ENCODE peak calls at places on chromosomes 6 and 20, in six cellular contexts. Y is A549, C is K562, O is HepG2, R is upper lobe of left lung, W is GM12878. J is an unnamed sample.

GRCh38 chr6:90173262-90173926 is 123.2 kb downstream of the BACH2 start:
- ATAC-seq in R (no peak), Y (no peak), C (no peak), O (no peak), W (no peak), J (no peak)

GRCh38 chr6:74557236-74557635 is 648.6 kb downstream of the COL12A1 start:
- ATAC-seq in Y (no peak), O (no peak), R (no peak), W (no peak), C (no peak), J (no peak)

GRCh38 chr20:11056414-11056813 is 382.6 kb upstream of the JAG1 start:
- ATAC-seq in C (no peak), W (peak), Y (no peak), R (no peak), O (no peak), J (no peak)

GRCh38 chr20:54837226-54837625 is 361.8 kb downstream of the DOK5 start:
- ATAC-seq in Y (no peak), C (no peak), O (no peak), W (no peak), R (no peak), J (no peak)

GRCh38 chr6:129749749-129750120 is 39.8 kb upstream of the ARHGAP18 start:
- ATAC-seq in C (peak), W (peak), R (no peak), O (no peak), Y (no peak), J (no peak)

GRCh38 chr6:147728903-147729302 is 220.4 kb downstream of the SAMD5 start:
- ATAC-seq in C (no peak), O (no peak), W (no peak), R (no peak), Y (no peak), J (no peak)

GRCh38 chr6:125252891-125253290 is 48.9 kb downstream of the HDDC2 start:
- ATAC-seq in Y (no peak), O (no peak), W (no peak), C (no peak), R (no peak), J (no peak)

GRCh38 chr20:61733891-61734732 is 331.6 kb downstream of the TAF4 start:
- ATAC-seq in R (no peak), Y (no peak), C (no peak), W (no peak), O (no peak), J (no peak)

GRCh38 chr20:49172413-49172812 is 15.7 kb downstream of the STAU1 start:
- ATAC-seq in Y (no peak), C (no peak), R (no peak), O (no peak), W (peak), J (no peak)

GRCh38 chr20:61765871-61766654 is 299.6 kb downstream of the TAF4 start:
- ATAC-seq in O (no peak), C (peak), W (no peak), Y (no peak), R (no peak), J (no peak)

GRCh38 chr6:129267028-129267427 is 384.1 kb downstream of the LAMA2 start:
- ATAC-seq in W (no peak), Y (no peak), O (no peak), C (no peak), R (no peak), J (no peak)

GRCh38 chr6:44104661-44105060 is 22.6 kb downstream of the MRPL14 start:
- ATAC-seq in W (no peak), O (no peak), R (peak), Y (no peak), C (no peak), J (peak)

GRCh38 chr6:151112130-151112529 is 127.6 kb upstream of the AKAP12 start:
- ATAC-seq in R (no peak), C (peak), Y (no peak), W (no peak), O (peak), J (no peak)

GRCh38 chr6:5871296-5871695 is 135.4 kb downstream of the NRN1 start:
- ATAC-seq in R (no peak), C (no peak), Y (no peak), O (no peak), W (peak), J (no peak)

GRCh38 chr6:116986819-116987218 is 109.8 kb downstream of the RFX6 start:
- ATAC-seq in W (no peak), R (no peak), Y (no peak), C (no peak), O (no peak), J (no peak)

GRCh38 chr6:89270951-89271721 is 44.0 kb downstream of the GABRR2 start:
- ATAC-seq in C (peak), O (peak), W (peak), R (no peak), Y (no peak), J (no peak)

GRCh38 chr6:56833127-56833791 is 121.6 kb upstream of the BEND6 start:
- ATAC-seq in O (no peak), W (peak), Y (no peak), C (no peak), R (no peak), J (no peak)

GRCh38 chr6:66965227-66965626 is 1258.2 kb upstream of the EYS start:
- ATAC-seq in C (no peak), O (no peak), W (no peak), R (no peak), Y (no peak), J (no peak)

GRCh38 chr6:157557541-157557940 is 176.6 kb downstream of the ZDHHC14 start:
- ATAC-seq in C (peak), Y (no peak), W (peak), R (no peak), O (no peak), J (no peak)

GRCh38 chr6:894274-894673 is 201.3 kb upstream of the EXOC2 start:
- ATAC-seq in C (peak), W (no peak), R (no peak), O (peak), Y (no peak), J (no peak)

GRCh38 chr20:32501709-32502108 is 83.4 kb downstream of the NOL4L start:
- ATAC-seq in Y (no peak), R (no peak), O (no peak), C (no peak), W (no peak), J (no peak)

GRCh38 chr6:139520321-139520768 is 145.9 kb upstream of the CITED2 start:
- ATAC-seq in W (no peak), R (no peak), O (no peak), Y (no peak), C (no peak), J (no peak)

GRCh38 chr20:62876441-62876825 is 14.8 kb upstream of the TCFL5 start:
- ATAC-seq in Y (no peak), W (peak), C (no peak), R (peak), O (peak), J (no peak)

GRCh38 chr6:123529843-123530242 is 106.9 kb downstream of the TRDN start:
- ATAC-seq in C (peak), W (peak), R (no peak), Y (peak), O (no peak), J (no peak)

GRCh38 chr20:49724637-49725606 is 11.2 kb upstream of the B4GALT5 start:
- ATAC-seq in C (peak), W (no peak), Y (peak), R (peak), O (peak), J (peak)

GRCh38 chr6:114096553-114097172 is 125.7 kb upstream of the HDAC2 start:
- ATAC-seq in Y (no peak), R (no peak), W (peak), O (no peak), C (peak), J (no peak)

GRCh38 chr6:159067334-159067733 is 22.5 kb upstream of the TAGAP start:
- ATAC-seq in C (no peak), Y (no peak), O (no peak), W (peak), R (no peak), J (no peak)

GRCh38 chr6:40456390-40457013 is 130.7 kb downstream of the LRFN2 start:
- ATAC-seq in R (no peak), Y (no peak), O (no peak), W (no peak), C (no peak), J (no peak)

GRCh38 chr6:43522547-43523263 is 5.8 kb downstream of the POLR1C start:
- ATAC-seq in O (peak), W (no peak), C (peak), Y (no peak), R (no peak), J (no peak)

GRCh38 chr6:100518588-100518987 is 53.9 kb upstream of the SIM1 start:
- ATAC-seq in C (no peak), R (no peak), O (no peak), Y (no peak), W (no peak), J (no peak)

GRCh38 chr6:37222992-37223391 is 34.6 kb upstream of the TBC1D22B start:
- ATAC-seq in Y (no peak), W (no peak), R (no peak), O (no peak), C (no peak), J (no peak)

GRCh38 chr20:50762045-50762422 is 30.7 kb downstream of the PARD6B start:
- ATAC-seq in O (no peak), Y (peak), C (peak), R (peak), W (no peak), J (no peak)

GRCh38 chr6:155292711-155293110 is 21.6 kb downstream of the TFB1M start:
- ATAC-seq in W (no peak), C (no peak), Y (no peak), R (no peak), O (no peak), J (no peak)

GRCh38 chr6:142545147-142545546 is 243.3 kb downstream of the ADGRG6 start:
- ATAC-seq in O (no peak), W (no peak), C (no peak), Y (no peak), R (no peak), J (no peak)

GRCh38 chr6:142548571-142548970 is 246.8 kb downstream of the ADGRG6 start:
- ATAC-seq in C (no peak), R (no peak), W (no peak), O (no peak), Y (no peak), J (no peak)

GRCh38 chr6:142543576-142543975 is 241.8 kb downstream of the ADGRG6 start:
- ATAC-seq in R (no peak), W (no peak), Y (no peak), O (no peak), C (no peak), J (no peak)

GRCh38 chr6:142542704-142543233 is 241.0 kb downstream of the ADGRG6 start:
- ATAC-seq in R (no peak), Y (no peak), W (no peak), C (peak), O (no peak), J (peak)

GRCh38 chr6:142544199-142544838 is 242.5 kb downstream of the ADGRG6 start:
- ATAC-seq in R (no peak), O (no peak), Y (no peak), C (no peak), W (no peak), J (no peak)
- TF ChIP-seq EP300 in R (no peak), O (no peak), Y (no peak), C (no peak), W (no peak), J (no peak)

GRCh38 chr6:12009180-12009748 is 2.8 kb upstream of the HIVEP1 start:
- ATAC-seq in Y (no peak), O (no peak), R (no peak), C (no peak), W (no peak), J (no peak)

GRCh38 chr6:12009904-12010634 is 2.0 kb upstream of the HIVEP1 start:
- ATAC-seq in R (no peak), W (no peak), C (no peak), O (no peak), Y (no peak), J (no peak)

GRCh38 chr6:12010635-12011275 is 1.4 kb upstream of the HIVEP1 start:
- ATAC-seq in Y (peak), O (peak), R (peak), C (peak), W (peak), J (peak)

GRCh38 chr6:12008366-12009179 is 3.5 kb upstream of the HIVEP1 start:
- ATAC-seq in Y (peak), C (peak), W (peak), R (peak), O (peak), J (peak)

GRCh38 chr6:12007915-12008286 is 4.2 kb upstream of the HIVEP1 start:
- ATAC-seq in W (no peak), R (no peak), C (no peak), O (no peak), Y (no peak), J (no peak)
- H3K4me3 ChIP-seq in W (peak), R (peak), C (peak), O (peak), Y (peak), J (peak)

GRCh38 chr20:63898882-63899558 is 4.1 kb downstream of the DNAJC5 start:
- ATAC-seq in O (no peak), R (no peak), Y (no peak), C (no peak), W (no peak), J (no peak)
- H3K27ac ChIP-seq in O (no peak), R (peak), Y (no peak), C (no peak), W (no peak), J (no peak)

GRCh38 chr6:166005846-166006592 is 161.6 kb downstream of the TBXT start:
- ATAC-seq in C (no peak), R (no peak), Y (peak), O (no peak), W (no peak), J (peak)
- TF ChIP-seq EP300 in C (no peak), R (no peak), Y (peak), O (no peak), W (no peak), J (peak)

GRCh38 chr20:18677126-18677525 is 89.3 kb downstream of the DTD1 start:
- ATAC-seq in Y (no peak), W (no peak), R (no peak), C (no peak), O (no peak), J (no peak)

GRCh38 chr20:18676366-18676765 is 88.5 kb downstream of the DTD1 start:
- ATAC-seq in Y (no peak), O (no peak), W (no peak), R (no peak), C (no peak), J (no peak)

GRCh38 chr20:18678599-18678998 is 90.7 kb downstream of the DTD1 start:
- ATAC-seq in O (no peak), W (no peak), C (no peak), R (no peak), Y (no peak), J (no peak)

GRCh38 chr20:18683839-18684238 is 96.0 kb downstream of the DTD1 start:
- ATAC-seq in R (no peak), O (no peak), Y (no peak), C (no peak), W (no peak), J (no peak)

DNA sequence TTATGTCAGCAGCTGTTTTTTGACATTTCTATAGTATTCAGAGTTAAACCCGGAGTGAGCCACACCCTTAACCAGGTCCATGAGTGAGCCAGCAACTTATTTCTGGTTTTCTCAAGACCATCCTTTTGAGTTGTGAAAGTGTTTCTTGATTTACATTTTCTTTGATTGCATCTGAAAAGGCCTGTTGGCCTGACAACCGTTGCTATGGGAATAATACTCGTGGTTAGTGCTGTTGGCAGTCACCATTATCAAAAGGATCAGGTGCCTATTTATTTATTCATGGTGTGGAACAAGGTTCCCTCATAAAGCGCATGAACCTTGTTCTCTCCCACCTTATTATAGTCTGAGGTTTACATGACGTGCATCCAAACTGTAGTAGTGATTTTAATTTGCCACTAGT is 91.2 kb downstream of the DTD1 start:
- ATAC-seq in O (no peak), C (no peak), R (no peak), Y (no peak), W (peak), J (no peak)
- H3K4me3 ChIP-seq in O (no peak), C (no peak), R (no peak), Y (no peak), W (no peak), J (no peak)

DNA sequence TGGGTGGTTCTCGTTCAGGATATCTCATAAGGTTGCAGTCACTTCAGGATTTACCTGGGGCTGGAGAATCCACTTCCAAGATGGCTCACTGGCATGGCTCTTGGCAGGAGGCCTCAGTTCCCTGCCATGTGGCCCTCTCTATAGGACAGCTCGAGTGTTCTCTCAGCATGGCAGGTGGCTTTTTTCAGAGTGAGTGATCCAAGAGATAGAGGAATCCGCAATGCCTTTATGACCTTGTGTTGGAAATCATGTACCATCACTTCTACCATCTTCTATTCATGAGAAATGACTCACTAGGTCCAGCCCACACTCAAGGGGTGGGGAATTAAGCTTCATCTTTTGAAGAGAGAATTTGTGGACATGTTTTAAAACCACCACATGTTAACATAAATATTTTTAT is 37.8 kb downstream of the PPP1R16B start:
- ATAC-seq in R (no peak), Y (no peak), W (peak), C (no peak), O (no peak), J (no peak)
- H3K27ac ChIP-seq in R (no peak), Y (no peak), W (peak), C (no peak), O (no peak), J (no peak)

J was measured in gastroesophageal sphincter.